ENCODE peak calls at places on chromosomes 7 and 10, in five cellular contexts. O is heart left ventricle, F is left ventricle myocardium inferior, S is colonic mucosa, C is IMR-90. R is an unnamed sample.

GRCh38 chr7:24381919-24382505 is 98.0 kb downstream of the NPY start:
- DNase-seq in O (no peak), F (no peak), S (no peak), C (no peak), R (no peak)

GRCh38 chr10:16606421-16606820 is 84.7 kb upstream of the C1QL3 start:
- DNase-seq in O (no peak), F (no peak), S (no peak), C (peak), R (no peak)

GRCh38 chr7:24979863-24980694 is at the start of gene OSBPL3:
- DNase-seq in O (peak), F (peak), S (peak), C (peak), R (peak)

GRCh38 chr7:35697414-35698175 is 2.7 kb upstream of the HERPUD2 start:
- DNase-seq in O (no peak), F (no peak), S (no peak), C (peak), R (no peak)

GRCh38 chr7:151271699-151272355 is 23.3 kb upstream of the SMARCD3 start:
- DNase-seq in O (no peak), F (no peak), S (peak), C (peak), R (peak)

GRCh38 chr10:121593267-121593666 is 5.0 kb downstream of the FGFR2 start:
- DNase-seq in O (no peak), F (no peak), S (no peak), C (no peak), R (no peak)

GRCh38 chr10:29804025-29804852 is 169.5 kb upstream of the SVIL start:
- DNase-seq in O (no peak), F (no peak), S (peak), C (peak), R (no peak)

GRCh38 chr10:65355141-65355680 is 1570.6 kb upstream of the LRRTM3 start:
- DNase-seq in O (no peak), F (no peak), S (no peak), C (no peak), R (no peak)

GRCh38 chr7:14806886-14807285 is 95.7 kb downstream of the DGKB start:
- DNase-seq in O (no peak), F (no peak), S (no peak), C (peak), R (no peak)

GRCh38 chr7:29483219-29484104 is 80.2 kb upstream of the PRR15 start:
- DNase-seq in O (no peak), F (peak), S (no peak), C (no peak), R (peak)

GRCh38 chr7:77826300-77826699 is 27.7 kb downstream of the PHTF2 start:
- DNase-seq in O (no peak), F (no peak), S (no peak), C (no peak), R (no peak)

GRCh38 chr7:32479574-32480200 is 10.5 kb downstream of the LSM5 start:
- DNase-seq in O (no peak), F (no peak), S (peak), C (peak), R (no peak)

GRCh38 chr10:75466886-75467285 is 35.5 kb downstream of the LRMDA start:
- DNase-seq in O (no peak), F (no peak), S (no peak), C (no peak), R (no peak)

GRCh38 chr7:28169166-28169713 is 11.4 kb downstream of the JAZF1 start:
- DNase-seq in O (no peak), F (no peak), S (no peak), C (peak), R (no peak)

GRCh38 chr10:124748953-124749645 is 4.9 kb upstream of the FAM53B start:
- DNase-seq in O (no peak), F (no peak), S (no peak), C (no peak), R (no peak)

GRCh38 chr10:64271983-64272382 is 750.8 kb downstream of the REEP3 start:
- DNase-seq in O (no peak), F (no peak), S (no peak), C (no peak), R (no peak)

GRCh38 chr10:62380002-62380401 is 5.8 kb downstream of the ZNF365 start:
- DNase-seq in O (no peak), F (no peak), S (no peak), C (peak), R (no peak)

GRCh38 chr10:24947304-24948097 is 4.9 kb downstream of the PRTFDC1 start:
- DNase-seq in O (no peak), F (no peak), S (no peak), C (peak), R (no peak)

GRCh38 chr7:139620676-139621344 is 97.3 kb downstream of the CLEC2L start:
- DNase-seq in O (no peak), F (no peak), S (peak), C (peak), R (no peak)

GRCh38 chr7:106793015-106793651 is 71.9 kb upstream of the PIK3CG start:
- DNase-seq in O (no peak), F (no peak), S (no peak), C (peak), R (no peak)

GRCh38 chr10:7000063-7000462 is 410.8 kb downstream of the SFMBT2 start:
- DNase-seq in O (no peak), F (no peak), S (no peak), C (no peak), R (no peak)

GRCh38 chr10:35335718-35336083 is 608 bp upstream of the CCNY start:
- DNase-seq in O (no peak), F (no peak), S (peak), C (no peak), R (no peak)

GRCh38 chr7:369981-370621 is 80.1 kb downstream of the FOXL3 start:
- DNase-seq in O (no peak), F (peak), S (no peak), C (no peak), R (peak)

GRCh38 chr7:39741942-39742623 is 118.7 kb downstream of the RALA start:
- DNase-seq in O (no peak), F (peak), S (peak), C (peak), R (peak)

GRCh38 chr7:102450242-102450641 is 14.4 kb downstream of the ALKBH4 start:
- DNase-seq in O (no peak), F (no peak), S (no peak), C (no peak), R (no peak)

GRCh38 chr7:54811925-54812264 is 52.9 kb upstream of the SEC61G start:
- DNase-seq in O (no peak), F (no peak), S (no peak), C (peak), R (no peak)

GRCh38 chr7:17444673-17445072 is 146.2 kb downstream of the AHR start:
- DNase-seq in O (no peak), F (no peak), S (no peak), C (peak), R (no peak)

GRCh38 chr7:122082670-122083069 is 61.4 kb downstream of the AASS start:
- DNase-seq in O (no peak), F (no peak), S (no peak), C (no peak), R (no peak)

GRCh38 chr7:103679156-103680132 is 233.4 kb upstream of the SLC26A5 start:
- DNase-seq in O (no peak), F (no peak), S (no peak), C (peak), R (no peak)

GRCh38 chr10:17453377-17454091 is 861 bp downstream of the ST8SIA6 start:
- DNase-seq in O (peak), F (peak), S (peak), C (no peak), R (peak)

GRCh38 chr7:48298779-48299178 is 127.5 kb downstream of the ABCA13 start:
- DNase-seq in O (no peak), F (no peak), S (no peak), C (peak), R (no peak)

GRCh38 chr7:73851410-73852338 is 9.3 kb upstream of the TMEM270 start:
- DNase-seq in O (no peak), F (no peak), S (no peak), C (peak), R (no peak)

GRCh38 chr10:117374506-117375359 is 507 bp downstream of the PDZD8 start:
- DNase-seq in O (no peak), F (peak), S (peak), C (peak), R (peak)

GRCh38 chr10:112816033-112816430 is 134.0 kb upstream of the TCF7L2 start:
- DNase-seq in O (no peak), F (no peak), S (no peak), C (no peak), R (no peak)

GRCh38 chr10:70370766-70371165 is 11.7 kb downstream of the LRRC20 start:
- DNase-seq in O (no peak), F (no peak), S (no peak), C (no peak), R (no peak)

GRCh38 chr7:105512415-105512814 is 9.7 kb downstream of the PUS7 start:
- DNase-seq in O (no peak), F (no peak), S (no peak), C (no peak), R (no peak)

GRCh38 chr7:35828817-35829216 is 28.0 kb downstream of the SEPTIN7 start:
- DNase-seq in O (no peak), F (no peak), S (no peak), C (no peak), R (no peak)

GRCh38 chr10:129761573-129761972 is 202.5 kb downstream of the EBF3 start:
- DNase-seq in O (no peak), F (no peak), S (peak), C (no peak), R (no peak)

GRCh38 chr7:32061346-32061745 is 8.9 kb downstream of the PDE1C start:
- DNase-seq in O (peak), F (no peak), S (no peak), C (no peak), R (peak)

GRCh38 chr10:103803941-103804340 is 51.4 kb downstream of the SH3PXD2A start:
- DNase-seq in O (no peak), F (no peak), S (no peak), C (no peak), R (no peak)

DNA sequence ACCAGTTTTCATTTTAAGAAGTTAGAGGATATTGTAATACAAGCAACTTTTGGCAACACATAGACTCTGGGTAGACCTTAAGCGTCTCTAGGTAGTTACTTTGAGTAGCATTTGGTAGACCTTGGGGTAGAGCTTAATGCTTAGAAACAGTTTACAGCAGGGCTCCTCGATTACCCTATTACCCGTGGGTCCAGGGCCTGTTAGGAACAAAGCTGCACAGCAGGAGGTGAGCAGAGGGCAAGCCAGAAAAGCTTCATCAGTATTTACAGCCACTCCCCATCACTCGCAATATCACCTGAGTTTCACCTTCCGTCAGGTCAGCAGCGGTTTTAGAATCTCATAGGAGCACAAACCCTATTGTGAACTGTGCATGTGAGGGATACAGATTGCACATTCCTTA is 173.5 kb downstream of the TSPAN12 start:
- DNase-seq in O (no peak), F (no peak), S (no peak), C (no peak), R (no peak)
- H3K27ac ChIP-seq in O (no peak), F (no peak), S (no peak), C (no peak), R (no peak)

GRCh38 chr7:130143334-130143732 is 61.9 kb downstream of the TMEM209 start:
- DNase-seq in O (no peak), F (no peak), S (no peak), C (no peak), R (no peak)

GRCh38 chr7:130141161-130141857 is 63.9 kb downstream of the TMEM209 start:
- DNase-seq in O (peak), F (peak), S (peak), C (peak), R (peak)

GRCh38 chr7:130143986-130144618 is 61.1 kb downstream of the TMEM209 start:
- DNase-seq in O (no peak), F (no peak), S (peak), C (no peak), R (no peak)

GRCh38 chr7:130141858-130142653 is 63.1 kb downstream of the TMEM209 start:
- DNase-seq in O (peak), F (no peak), S (peak), C (no peak), R (peak)

GRCh38 chr7:130142654-130143333 is 62.4 kb downstream of the TMEM209 start:
- DNase-seq in O (no peak), F (no peak), S (no peak), C (no peak), R (no peak)
- H3K27ac ChIP-seq in O (no peak), F (no peak), S (no peak), C (no peak), R (no peak)

DNA sequence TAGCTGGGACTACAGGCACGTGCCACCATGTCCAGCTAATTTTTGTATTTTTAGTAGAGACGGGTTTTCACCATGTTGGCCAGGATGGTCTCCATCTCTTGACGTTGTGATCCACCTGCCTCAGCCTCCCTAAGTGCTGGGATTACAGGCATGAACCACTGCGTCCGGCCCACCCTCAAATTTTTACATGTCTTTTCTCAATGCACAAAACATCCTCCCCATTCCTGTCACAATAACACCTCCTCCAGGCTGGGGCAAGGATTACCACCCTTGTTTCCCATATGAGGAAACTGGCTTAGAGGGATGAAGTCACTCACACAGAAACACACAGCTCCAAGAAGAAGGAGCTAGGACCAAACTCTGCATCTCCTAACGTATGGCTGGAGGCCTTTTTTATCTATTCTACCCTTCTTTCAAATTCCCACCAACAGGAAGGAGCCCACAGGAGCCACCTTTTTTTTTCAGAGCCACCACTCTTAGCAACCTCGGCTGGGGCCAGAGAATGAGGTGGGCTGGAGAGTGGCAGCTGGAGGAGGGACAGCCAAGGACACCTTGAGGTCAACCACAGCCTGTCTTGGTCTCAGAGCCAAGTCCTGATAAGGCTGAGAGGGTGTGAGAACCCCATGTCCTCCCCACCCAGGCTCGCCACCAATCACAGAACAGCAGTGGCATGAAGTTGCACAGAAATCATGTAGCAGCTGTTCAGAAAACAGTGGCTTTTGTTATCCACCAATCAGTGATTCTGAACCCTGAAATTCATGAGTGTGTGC is 113.1 kb upstream of the PDLIM1 start:
- DNase-seq in O (peak), F (peak), S (no peak), C (no peak), R (peak)
- H3K27ac ChIP-seq in O (peak), F (peak), S (no peak), C (no peak), R (peak)

GRCh38 chr7:141442781-141443180 is 108.4 kb upstream of the AGK start:
- DNase-seq in O (no peak), F (no peak), S (no peak), C (no peak), R (no peak)

GRCh38 chr7:141436676-141437075 is 114.5 kb upstream of the AGK start:
- DNase-seq in O (no peak), F (no peak), S (no peak), C (no peak), R (no peak)

GRCh38 chr7:141439776-141440175 is 111.4 kb upstream of the AGK start:
- DNase-seq in O (no peak), F (no peak), S (no peak), C (no peak), R (no peak)

GRCh38 chr7:141444956-141445355 is 106.3 kb upstream of the AGK start:
- DNase-seq in O (no peak), F (no peak), S (no peak), C (no peak), R (no peak)

DNA sequence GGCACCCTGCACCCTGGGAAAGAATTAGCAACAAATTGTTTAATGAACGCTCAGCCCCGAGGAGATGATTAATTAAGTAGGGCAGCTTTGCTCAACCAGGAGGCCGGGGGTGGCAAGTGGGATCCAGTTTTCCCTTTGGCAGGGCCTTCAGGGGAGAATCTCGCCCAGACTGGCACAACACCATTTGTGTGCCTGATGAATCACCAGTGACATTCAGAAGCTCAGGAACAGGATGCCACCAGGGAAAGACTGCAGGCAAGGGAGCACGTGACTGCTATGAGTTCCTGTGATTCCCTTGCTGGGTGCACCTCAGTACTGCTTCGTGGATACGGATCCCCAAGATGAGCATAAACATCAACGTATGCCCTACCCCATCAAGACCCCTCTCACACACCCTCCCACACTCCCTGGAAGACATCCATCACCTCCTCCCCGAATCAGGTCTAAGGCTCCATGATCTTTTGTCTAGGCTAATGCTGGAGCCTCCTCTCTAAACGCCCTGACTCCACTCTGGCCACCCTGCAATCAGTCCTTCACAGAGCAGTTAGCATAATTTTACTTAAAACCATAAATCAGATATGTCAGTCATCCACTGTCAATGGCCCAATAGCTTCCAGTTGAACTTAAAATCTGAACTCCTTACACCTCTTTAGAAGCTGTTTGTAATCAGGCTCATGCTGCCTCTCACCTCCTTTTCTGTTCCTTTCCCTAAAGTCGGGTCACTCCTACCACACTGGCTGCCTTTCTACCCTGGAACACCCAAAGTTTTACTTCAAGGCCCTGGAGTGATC is 109.2 kb upstream of the AGK start:
- DNase-seq in O (no peak), F (no peak), S (no peak), C (no peak), R (no peak)
- H3K27ac ChIP-seq in O (no peak), F (peak), S (no peak), C (no peak), R (no peak)

R was measured in right cardiac atrium.